ENCODE peak calls at places on chromosome 11, in six cellular contexts. J, R, N, Y, I and L are unnamed samples.

GRCh38 chr11:85133636-85134035 is 493.5 kb downstream of the DLG2 start:
- DNase-seq in N (no peak), R (no peak), J (no peak), I (no peak), Y (no peak), L (peak)

GRCh38 chr11:6647282-6647679 is 8.3 kb downstream of the DCHS1 start:
- DNase-seq in I (no peak), R (no peak), N (no peak), J (no peak), Y (no peak), L (peak)

GRCh38 chr11:14336507-14337503 is 22.2 kb downstream of the RRAS2 start:
- DNase-seq in J (no peak), Y (no peak), I (no peak), N (no peak), R (no peak), L (no peak)

GRCh38 chr11:78635814-78636506 is 61.3 kb upstream of the NARS2 start:
- DNase-seq in J (no peak), N (no peak), Y (no peak), I (no peak), R (no peak), L (no peak)

GRCh38 chr11:62400760-62401159 is 18.1 kb upstream of the SCGB1A1 start:
- DNase-seq in Y (no peak), N (no peak), J (no peak), R (peak), I (no peak), L (peak)

GRCh38 chr11:2084721-2085120 is 54.5 kb downstream of the IGF2 start:
- DNase-seq in Y (no peak), R (no peak), N (no peak), J (no peak), I (no peak), L (peak)

GRCh38 chr11:130433357-130433756 is 4.9 kb upstream of the ADAMTS8 start:
- DNase-seq in N (no peak), J (no peak), Y (no peak), R (no peak), I (no peak), L (no peak)

GRCh38 chr11:17343907-17344306 is 7.7 kb upstream of the NCR3LG1 start:
- DNase-seq in N (no peak), Y (no peak), R (no peak), I (no peak), J (no peak), L (peak)

GRCh38 chr11:11072067-11072466 is 214.2 kb upstream of the ZBED5 start:
- DNase-seq in I (no peak), R (no peak), N (no peak), J (no peak), Y (no peak), L (peak)

GRCh38 chr11:95419915-95420314 is 188.9 kb upstream of the SESN3 start:
- DNase-seq in I (no peak), Y (no peak), J (no peak), N (no peak), R (no peak), L (no peak)

GRCh38 chr11:14626650-14627049 is 17.0 kb upstream of the PDE3B start:
- DNase-seq in R (no peak), I (no peak), J (no peak), Y (no peak), N (no peak), L (no peak)

GRCh38 chr11:75313457-75314272 is 37.8 kb downstream of the ARRB1 start:
- DNase-seq in J (no peak), I (no peak), N (no peak), Y (no peak), R (no peak), L (no peak)

GRCh38 chr11:68889948-68890446 is 13.6 kb downstream of the MRPL21 start:
- DNase-seq in J (no peak), I (no peak), R (no peak), N (no peak), Y (no peak), L (peak)

GRCh38 chr11:120781486-120782120 is 242.3 kb upstream of the TBCEL start:
- DNase-seq in R (peak), I (no peak), J (no peak), N (no peak), Y (no peak), L (no peak)

GRCh38 chr11:13644997-13645667 is 23.3 kb upstream of the FAR1 start:
- DNase-seq in I (no peak), R (no peak), J (no peak), N (no peak), Y (no peak), L (no peak)

GRCh38 chr11:26286472-26287066 is 45.4 kb upstream of the ANO3 start:
- DNase-seq in J (no peak), R (no peak), I (no peak), N (no peak), Y (no peak), L (peak)

GRCh38 chr11:41789376-41789775 is 329.9 kb upstream of the LRRC4C start:
- DNase-seq in I (no peak), Y (no peak), J (no peak), R (no peak), N (no peak), L (no peak)

GRCh38 chr11:64245797-64246623 is 733 bp downstream of the PPP1R14B start:
- DNase-seq in I (no peak), N (peak), J (peak), R (no peak), Y (peak), L (peak)

GRCh38 chr11:45974806-45975205 is 52.4 kb downstream of the LARGE2 start:
- DNase-seq in N (no peak), J (no peak), R (no peak), I (no peak), Y (no peak), L (no peak)

GRCh38 chr11:19777342-19778102 is 64.9 kb downstream of the NAV2 start:
- DNase-seq in R (no peak), Y (no peak), I (peak), N (no peak), J (no peak), L (peak)

GRCh38 chr11:65522640-65523322 is 2.1 kb upstream of the SCYL1 start:
- DNase-seq in Y (no peak), R (no peak), I (peak), J (no peak), N (no peak), L (no peak)

GRCh38 chr11:113615773-113616172 is 90.3 kb downstream of the TMPRSS5 start:
- DNase-seq in J (no peak), N (no peak), Y (no peak), I (no peak), R (no peak), L (no peak)

GRCh38 chr11:87299041-87299481 is 261.3 kb downstream of the TMEM135 start:
- DNase-seq in N (no peak), Y (no peak), J (no peak), R (no peak), I (no peak), L (no peak)

GRCh38 chr11:43579171-43579918 is 101.2 kb upstream of the HSD17B12 start:
- DNase-seq in I (peak), J (no peak), Y (no peak), R (no peak), N (no peak), L (peak)